ENCODE peak calls at places on chromosomes 7 and 10, in five cellular contexts. J is IMR-90, D is NB4, Y is uterus, G is spleen. W is an unnamed sample.

GRCh38 chr7:88278881-88279280 is 27.8 kb downstream of the STEAP4 start:
- DNase-seq in J (no peak), D (peak), Y (no peak), G (no peak), W (no peak)

GRCh38 chr10:24901686-24902399 is 50.6 kb downstream of the PRTFDC1 start:
- DNase-seq in J (peak), D (no peak), Y (peak), G (no peak), W (no peak)

GRCh38 chr7:37248396-37248836 is 200.2 kb downstream of the ELMO1 start:
- DNase-seq in J (no peak), D (no peak), Y (peak), G (no peak), W (no peak)

GRCh38 chr10:22612316-22612715 is 102.1 kb downstream of the PIP4K2A start:
- DNase-seq in J (no peak), D (no peak), Y (no peak), G (no peak), W (no peak)

GRCh38 chr7:70637726-70638125 is 494.2 kb upstream of the GALNT17 start:
- DNase-seq in J (no peak), D (no peak), Y (no peak), G (no peak), W (no peak)

GRCh38 chr10:75058142-75058541 is 53.3 kb upstream of the SAMD8 start:
- DNase-seq in J (no peak), D (no peak), Y (no peak), G (peak), W (no peak)

GRCh38 chr7:95470452-95470851 is 15.3 kb upstream of the ASB4 start:
- DNase-seq in J (peak), D (peak), Y (no peak), G (no peak), W (no peak)

GRCh38 chr7:69871213-69871885 is 273.1 kb downstream of the AUTS2 start:
- DNase-seq in J (peak), D (no peak), Y (no peak), G (no peak), W (no peak)

GRCh38 chr10:92811986-92812385 is 36.3 kb upstream of the EXOC6 start:
- DNase-seq in J (no peak), D (no peak), Y (no peak), G (no peak), W (no peak)

GRCh38 chr7:138328215-138328614 is 131.8 kb upstream of the TRIM24 start:
- DNase-seq in J (no peak), D (no peak), Y (no peak), G (no peak), W (no peak)

GRCh38 chr10:84224411-84225028 is 824 bp downstream of the LRIT2 start:
- DNase-seq in J (no peak), D (peak), Y (no peak), G (no peak), W (no peak)

GRCh38 chr10:121078672-121079102 is 227.5 kb downstream of the WDR11 start:
- DNase-seq in J (no peak), D (no peak), Y (peak), G (no peak), W (no peak)

GRCh38 chr7:39504963-39505362 is 61.2 kb upstream of the YAE1 start:
- DNase-seq in J (peak), D (no peak), Y (no peak), G (no peak), W (no peak)

GRCh38 chr7:25429731-25430130 is 201.4 kb upstream of the NPVF start:
- DNase-seq in J (no peak), D (no peak), Y (peak), G (no peak), W (no peak)

GRCh38 chr10:119246862-119247549 is 39.6 kb downstream of the GRK5 start:
- DNase-seq in J (peak), D (no peak), Y (peak), G (peak), W (no peak)

GRCh38 chr10:128047991-128048826 is 78.0 kb downstream of the MKI67 start:
- DNase-seq in J (peak), D (peak), Y (no peak), G (peak), W (no peak)

GRCh38 chr10:60479305-60480020 is 89.8 kb upstream of the ANK3 start:
- DNase-seq in J (no peak), D (no peak), Y (no peak), G (no peak), W (no peak)

GRCh38 chr7:140453273-140453672 is 26.0 kb downstream of the MKRN1 start:
- DNase-seq in J (no peak), D (no peak), Y (no peak), G (no peak), W (no peak)
- TF ChIP-seq POLR2A in J (no peak), D (no peak), Y (no peak), G (no peak), W (no peak)

DNA sequence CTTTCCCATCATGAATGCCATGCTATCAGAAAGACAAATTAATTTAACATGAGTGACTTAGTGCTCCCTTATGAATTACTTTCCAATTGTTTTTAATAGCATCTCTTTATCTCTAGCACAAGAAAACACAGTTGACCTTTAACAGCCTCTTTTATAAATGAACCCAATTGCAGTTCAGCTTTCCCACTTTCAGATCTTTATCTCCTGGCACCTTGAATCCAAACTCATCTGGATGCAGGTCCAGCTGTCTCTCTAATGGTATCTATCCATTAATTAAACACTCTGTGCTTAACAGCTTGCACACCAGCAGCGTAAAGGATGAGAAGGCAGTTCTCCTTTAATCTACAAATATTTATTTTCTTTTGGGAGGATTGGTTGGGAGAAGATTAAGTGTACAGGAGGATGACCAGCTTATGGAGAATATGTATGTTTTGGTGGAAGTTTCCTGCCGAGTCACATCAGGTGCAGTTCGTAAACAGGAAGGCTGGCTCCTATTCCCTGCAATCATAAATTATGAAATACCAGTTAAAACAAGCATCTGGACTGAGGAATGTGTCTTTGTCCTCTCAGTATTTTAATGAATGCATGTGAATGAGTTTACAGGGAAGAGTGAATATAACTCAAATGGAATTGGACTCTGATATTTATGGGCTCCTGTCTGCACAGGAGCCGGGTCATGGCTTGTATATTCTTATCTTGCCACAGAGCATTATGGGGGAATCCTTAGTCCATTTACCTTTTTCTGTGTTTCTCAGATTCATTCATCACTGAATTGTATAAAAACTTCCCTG is 232.7 kb downstream of the PHF14 start:
- DNase-seq in J (no peak), D (no peak), Y (no peak), G (no peak), W (no peak)
- TF ChIP-seq POLR2A in J (no peak), D (no peak), Y (no peak), G (no peak), W (no peak)

DNA sequence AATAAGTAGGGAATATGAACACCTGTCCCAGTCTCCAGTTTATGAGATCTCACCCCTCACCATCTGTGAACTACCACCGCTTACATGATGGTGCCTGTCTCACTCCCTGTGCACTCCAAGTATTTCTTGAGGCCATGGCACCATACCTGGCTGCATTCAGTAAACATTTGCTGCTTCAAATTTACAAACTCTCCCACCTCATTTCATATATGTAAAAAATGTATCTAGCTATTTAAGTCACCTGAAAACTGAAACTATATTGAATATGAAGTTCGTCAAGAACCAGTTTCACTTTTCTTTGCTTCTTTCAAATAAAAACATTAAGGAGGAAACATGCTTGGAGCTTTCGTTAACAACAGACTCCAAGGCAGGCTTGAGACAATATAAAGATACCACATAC is 92.2 kb downstream of the ZFAND4 start:
- DNase-seq in J (no peak), D (no peak), Y (no peak), G (no peak), W (no peak)
- TF ChIP-seq POLR2A in J (no peak), D (no peak), Y (no peak), G (no peak), W (no peak)

DNA sequence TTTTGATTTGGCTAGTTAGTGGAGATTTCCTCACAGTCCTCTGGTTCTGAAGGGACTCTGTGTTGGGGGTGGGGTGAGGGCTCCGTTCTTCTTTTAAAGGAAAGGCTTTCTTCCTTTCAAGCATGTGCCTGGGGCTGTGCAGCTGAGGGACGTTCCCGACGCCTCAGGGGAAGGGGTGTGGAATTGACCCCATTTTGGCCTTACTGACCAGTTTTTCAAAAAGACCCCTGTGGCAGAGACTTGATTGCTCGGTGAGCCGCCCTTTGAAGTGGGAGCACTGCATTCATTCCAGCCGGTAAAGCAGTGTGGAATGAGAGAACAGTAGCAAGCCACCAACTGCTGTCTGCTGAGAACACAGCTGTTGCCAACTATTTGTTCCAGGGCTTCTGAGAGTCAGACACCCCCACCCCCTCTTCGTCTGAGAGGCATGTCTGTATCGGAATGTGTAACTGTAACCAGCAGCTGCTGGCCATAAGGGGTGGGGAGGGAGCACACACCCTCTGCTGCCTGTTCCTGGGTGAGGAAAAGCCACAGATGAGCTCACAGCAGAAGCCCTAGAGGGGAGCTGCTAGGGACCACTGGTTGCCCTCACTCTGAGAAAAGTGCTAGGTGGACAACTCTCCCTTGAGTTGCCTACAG is 33.1 kb downstream of the WBP1L start:
- DNase-seq in J (peak), D (no peak), Y (peak), G (no peak), W (no peak)
- TF ChIP-seq POLR2A in J (peak), D (no peak), Y (peak), G (no peak), W (no peak)

GRCh38 chr7:43033369-43033768 is 79.1 kb upstream of the HECW1 start:
- DNase-seq in J (no peak), D (no peak), Y (no peak), G (no peak), W (no peak)

GRCh38 chr7:43037531-43037930 is 74.9 kb upstream of the HECW1 start:
- DNase-seq in J (no peak), D (no peak), Y (no peak), G (no peak), W (no peak)

GRCh38 chr7:43039346-43039745 is 73.1 kb upstream of the HECW1 start:
- DNase-seq in J (no peak), D (peak), Y (no peak), G (no peak), W (no peak)

GRCh38 chr7:43038229-43038628 is 74.2 kb upstream of the HECW1 start:
- DNase-seq in J (peak), D (no peak), Y (no peak), G (no peak), W (no peak)

GRCh38 chr7:43034535-43035002 is 77.9 kb upstream of the HECW1 start:
- DNase-seq in J (no peak), D (no peak), Y (no peak), G (no peak), W (no peak)
- TF ChIP-seq POLR2A in J (no peak), D (no peak), Y (no peak), G (no peak), W (no peak)

GRCh38 chr10:89278034-89278535 is 23.8 kb upstream of the IFIT2 start:
- DNase-seq in J (peak), D (no peak), Y (peak), G (no peak), W (no peak)
- TF ChIP-seq POLR2A in J (no peak), D (no peak), Y (no peak), G (no peak), W (no peak)

GRCh38 chr10:31100662-31101061 is 69.0 kb upstream of the ZNF438 start:
- DNase-seq in J (no peak), D (no peak), Y (no peak), G (no peak), W (no peak)
- TF ChIP-seq POLR2A in J (no peak), D (no peak), Y (no peak), G (no peak), W (no peak)

DNA sequence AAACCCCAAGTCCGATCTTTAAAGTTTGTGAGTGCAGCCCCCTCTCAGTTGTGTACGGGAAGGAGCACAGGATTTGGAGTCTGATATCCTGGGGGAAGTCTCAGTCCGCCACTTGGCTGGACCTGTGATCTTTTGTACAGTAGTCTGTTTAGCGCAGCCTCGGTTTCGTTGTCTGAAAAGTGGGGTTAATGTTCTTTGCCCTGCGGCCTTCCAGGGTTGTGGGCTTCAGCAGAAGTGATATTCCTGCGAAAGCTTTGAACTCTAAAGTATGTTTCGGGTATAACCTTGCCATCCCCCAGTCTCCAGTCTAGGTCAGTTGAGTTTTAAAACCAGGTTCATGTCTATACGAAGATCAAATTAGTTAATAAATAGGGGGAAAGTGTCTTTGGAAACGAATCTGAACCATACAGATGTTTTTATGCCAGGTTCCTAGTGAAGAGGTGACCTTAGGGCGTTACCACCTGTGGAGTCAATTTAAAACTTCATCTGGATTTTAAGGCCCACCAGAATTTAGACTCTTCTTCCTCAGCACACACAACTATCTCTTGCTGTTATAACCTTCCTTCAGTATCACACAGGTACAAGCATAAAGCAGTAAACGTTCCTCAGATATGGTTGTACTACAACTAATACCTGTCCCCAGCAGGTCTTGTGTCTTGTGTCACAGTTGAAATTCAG is 904 bp downstream of the R3HCC1L start:
- DNase-seq in J (no peak), D (no peak), Y (no peak), G (no peak), W (no peak)
- TF ChIP-seq POLR2A in J (no peak), D (no peak), Y (no peak), G (no peak), W (no peak)

GRCh38 chr10:11326241-11326640 is 285.2 kb downstream of the USP6NL start:
- DNase-seq in J (no peak), D (no peak), Y (no peak), G (no peak), W (no peak)

GRCh38 chr10:11325817-11326216 is 285.6 kb downstream of the USP6NL start:
- DNase-seq in J (peak), D (no peak), Y (no peak), G (no peak), W (no peak)

GRCh38 chr10:11326919-11327318 is 284.5 kb downstream of the USP6NL start:
- DNase-seq in J (no peak), D (no peak), Y (no peak), G (no peak), W (no peak)

GRCh38 chr10:11322698-11323097 is 288.8 kb downstream of the USP6NL start:
- DNase-seq in J (no peak), D (no peak), Y (no peak), G (no peak), W (no peak)

DNA sequence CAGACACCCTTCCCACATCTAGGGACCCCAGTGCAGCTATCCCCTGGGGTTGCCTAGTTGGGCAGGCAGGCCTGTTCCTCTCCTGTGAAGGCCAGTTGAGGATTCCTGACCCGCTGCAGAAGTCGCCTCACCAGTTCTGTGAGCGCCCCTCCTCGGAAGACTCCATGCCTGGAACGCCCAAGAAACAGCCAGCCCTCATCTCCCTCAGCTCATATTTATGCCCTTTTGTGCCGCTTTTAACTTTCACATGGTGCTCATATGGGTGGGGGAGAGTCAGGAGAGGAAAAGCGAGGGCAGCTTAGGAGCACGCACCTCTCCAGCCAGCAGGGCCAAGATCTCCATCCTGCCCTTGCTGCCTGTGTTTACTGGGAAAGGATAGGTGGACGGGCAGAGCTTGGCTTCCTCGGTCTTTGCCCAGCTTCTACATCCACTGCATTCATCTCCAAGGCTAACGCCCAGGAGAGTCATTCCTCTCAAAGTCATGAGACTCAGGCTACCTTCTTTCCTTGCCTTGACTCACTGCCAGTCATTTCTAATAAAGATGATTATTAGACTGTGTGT is 286.6 kb downstream of the USP6NL start:
- DNase-seq in J (no peak), D (no peak), Y (no peak), G (no peak), W (no peak)
- TF ChIP-seq POLR2A in J (no peak), D (no peak), Y (no peak), G (no peak), W (no peak)